ENCODE peak calls at places on chromosome 12, in five cellular contexts. V is HCT116, T is endothelial cell of umbilical vein, H is stomach, C is sigmoid colon. O is an unnamed sample.
A peak's percentile ranks its signal among the peaks of the same experiment; 100 is the strongest.

GRCh38 chr12:51635371-51635770 is 44.3 kb downstream of the SCN8A start:
- DNase-seq in V (no peak), T (no peak), H (no peak), C (no peak), O (no peak)

GRCh38 chr12:112906712-112907414 is at the start of gene OAS1:
- DNase-seq in V (no peak), T (peak; percentile 75), H (peak; percentile 35), C (no peak), O (peak; percentile 68)

GRCh38 chr12:46959484-46959883 is 119.9 kb upstream of the PCED1B start:
- DNase-seq in V (peak; percentile 65), T (peak; percentile 59), H (no peak), C (no peak), O (no peak)

GRCh38 chr12:72139411-72139810 is 132.8 kb upstream of the TRHDE start:
- DNase-seq in V (no peak), T (no peak), H (no peak), C (no peak), O (no peak)

GRCh38 chr12:19572920-19573558 is 133.7 kb downstream of the AEBP2 start:
- DNase-seq in V (peak; percentile 32), T (peak; percentile 69), H (no peak), C (no peak), O (peak; percentile 13)

GRCh38 chr12:80745851-80746250 is 29.1 kb downstream of the MYF5 start:
- DNase-seq in V (no peak), T (no peak), H (no peak), C (no peak), O (no peak)

GRCh38 chr12:108611884-108612415 is 14.1 kb upstream of the TMEM119 start:
- DNase-seq in V (peak; percentile 72), T (peak; percentile 58), H (no peak), C (no peak), O (no peak)

GRCh38 chr12:123267991-123268843 is 3.4 kb downstream of the CDK2AP1 start:
- DNase-seq in V (no peak), T (peak; percentile 39), H (no peak), C (no peak), O (peak; percentile 20)

DNA sequence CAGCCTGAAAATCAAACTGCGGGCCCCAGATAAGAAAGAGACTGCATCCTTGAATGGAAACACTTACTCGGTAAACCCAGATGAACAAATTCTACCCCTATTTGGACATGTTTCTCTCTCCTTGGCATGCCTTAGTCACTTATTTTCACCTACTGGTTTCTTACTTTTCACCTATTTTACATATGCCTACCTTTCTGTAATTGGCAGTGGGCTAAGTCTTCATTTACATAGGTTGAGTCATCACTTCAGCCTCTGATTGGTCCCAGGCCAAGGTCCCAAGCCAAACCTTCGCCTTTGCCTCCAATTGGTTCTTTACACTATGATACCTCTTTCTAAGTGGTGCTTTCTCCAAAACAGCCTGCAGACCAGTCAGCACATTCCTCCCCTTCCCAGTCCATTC is 111.3 kb downstream of the DYRK2 start:
- DNase-seq in V (no peak), T (no peak), H (no peak), C (no peak), O (no peak)
- H3K4me1 ChIP-seq in V (no peaks in the 10 kb centered on the region), T (no peaks in the 10 kb centered on the region), H (peaks cover 20% of the 10 kb centered on the region), C (no peaks in the 10 kb centered on the region), O (no peaks in the 10 kb centered on the region)

GRCh38 chr12:43284441-43284840 is 267.6 kb downstream of the ADAMTS20 start:
- DNase-seq in V (no peak), T (no peak), H (no peak), C (no peak), O (no peak)

GRCh38 chr12:43285248-43285647 is 266.8 kb downstream of the ADAMTS20 start:
- DNase-seq in V (no peak), T (peak; percentile 65), H (no peak), C (no peak), O (no peak)

GRCh38 chr12:43281563-43281962 is 270.4 kb downstream of the ADAMTS20 start:
- DNase-seq in V (no peak), T (no peak), H (no peak), C (no peak), O (no peak)

GRCh38 chr12:43283206-43283605 is 268.8 kb downstream of the ADAMTS20 start:
- DNase-seq in V (no peak), T (no peak), H (no peak), C (no peak), O (no peak)

DNA sequence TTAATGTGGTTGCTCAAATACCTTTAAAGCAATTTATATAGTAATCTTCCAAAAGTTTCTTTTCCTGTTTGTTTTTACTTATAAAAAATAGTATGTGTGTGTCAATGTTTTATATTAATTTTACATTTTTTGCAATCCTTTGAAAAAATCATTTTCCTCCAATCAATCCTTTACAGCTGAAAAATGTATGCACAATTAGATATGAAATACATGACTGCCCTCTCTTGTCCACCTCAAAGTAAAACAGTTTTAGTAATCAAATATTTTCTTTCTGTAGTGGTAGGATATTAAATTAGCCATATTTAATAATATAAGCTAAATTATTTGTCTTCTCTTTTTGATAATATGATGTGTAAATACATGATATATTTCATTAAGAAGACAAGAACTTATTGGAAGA is 269.9 kb downstream of the ADAMTS20 start:
- DNase-seq in V (peak; percentile 16), T (peak; percentile 72), H (no peak), C (no peak), O (no peak)
- TF ChIP-seq CTCF in V (peak; percentile 51), T (no peak), H (peak; percentile 12), C (peak; percentile 17), O (no peak)

GRCh38 chr12:39441963-39442894 is 691 bp downstream of the KIF21A start:
- DNase-seq in V (no peak), T (peak; percentile 46), H (peak; percentile 34), C (peak; percentile 68), O (no peak)

GRCh38 chr12:39441189-39441962 is 1.5 kb downstream of the KIF21A start:
- DNase-seq in V (no peak), T (no peak), H (no peak), C (no peak), O (no peak)

GRCh38 chr12:39443704-39444234 is 849 bp upstream of the KIF21A start:
- DNase-seq in V (no peak), T (no peak), H (no peak), C (no peak), O (no peak)

GRCh38 chr12:39440781-39441180 is 2.1 kb downstream of the KIF21A start:
- DNase-seq in V (no peak), T (no peak), H (no peak), C (no peak), O (no peak)

GRCh38 chr12:39442895-39443703 is at the start of gene KIF21A:
- DNase-seq in V (peak; percentile 88), T (peak; percentile 94), H (peak; percentile 94), C (peak; percentile 92), O (peak; percentile 94)
- TF ChIP-seq POLR2AphosphoS5 in V (peak; percentile 84), T (peak; percentile 73), H (peak; percentile 88), C (peak; percentile 72), O (peak; percentile 83)

GRCh38 chr12:79678306-79678705 is 12.5 kb downstream of the PAWR start:
- DNase-seq in V (no peak), T (no peak), H (no peak), C (no peak), O (peak; percentile 55)
- H3K4me1 ChIP-seq in V (peaks cover 2% of the 10 kb centered on the region), T (peaks cover 15% of the 10 kb centered on the region), H (peaks cover 64% of the 10 kb centered on the region), C (no peaks in the 10 kb centered on the region), O (peaks cover 44% of the 10 kb centered on the region)

GRCh38 chr12:3365416-3366385 is 125.3 kb upstream of the PRMT8 start:
- DNase-seq in V (no peak), T (no peak), H (peak; percentile 50), C (no peak), O (no peak)

GRCh38 chr12:3367750-3368444 is 123.1 kb upstream of the PRMT8 start:
- DNase-seq in V (no peak), T (no peak), H (no peak), C (no peak), O (no peak)

GRCh38 chr12:3366451-3367155 is 124.4 kb upstream of the PRMT8 start:
- DNase-seq in V (no peak), T (no peak), H (no peak), C (no peak), O (no peak)

DNA sequence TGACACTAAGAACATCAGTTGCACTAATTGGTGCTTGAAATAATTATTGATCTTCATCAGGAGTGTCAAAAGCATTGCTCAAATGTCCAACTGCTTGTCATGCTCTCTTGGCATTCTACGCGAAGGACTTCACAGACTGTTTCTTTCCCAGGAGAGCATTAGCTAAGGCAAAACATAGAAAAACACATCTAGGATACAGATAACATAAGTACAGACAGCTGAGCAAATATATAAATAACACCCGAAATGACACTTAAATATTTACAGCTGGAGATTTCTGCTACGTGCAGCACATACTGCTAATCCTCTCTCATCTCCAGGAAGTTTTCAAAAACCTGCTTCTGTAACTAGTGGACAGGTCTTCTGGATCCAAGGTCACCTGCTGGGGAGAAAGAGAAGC is 120.0 kb upstream of the PRMT8 start:
- DNase-seq in V (no peak), T (no peak), H (no peak), C (no peak), O (no peak)
- TF ChIP-seq CTCF in V (no peak), T (no peak), H (no peak), C (no peak), O (no peak)

GRCh38 chr12:114682101-114682919 is 1.7 kb downstream of the TBX3 start:
- DNase-seq in V (no peak), T (no peak), H (no peak), C (no peak), O (no peak)

GRCh38 chr12:114684098-114684869 is at the start of gene TBX3:
- DNase-seq in V (peak; percentile 98), T (peak; percentile 95), H (peak; percentile 79), C (peak; percentile 97), O (peak; percentile 95)

GRCh38 chr12:114684870-114685273 is 897 bp upstream of the TBX3 start:
- DNase-seq in V (no peak), T (no peak), H (no peak), C (no peak), O (no peak)

GRCh38 chr12:114683709-114684097 is 272 bp downstream of the TBX3 start:
- DNase-seq in V (no peak), T (peak; percentile 33), H (no peak), C (no peak), O (no peak)

GRCh38 chr12:114682920-114683708 is 861 bp downstream of the TBX3 start:
- DNase-seq in V (no peak), T (peak; percentile 17), H (peak; percentile 46), C (no peak), O (peak; percentile 45)
- TF ChIP-seq POLR2AphosphoS5 in V (no peak), T (no peak), H (no peak), C (no peak), O (no peak)